ENCODE peak calls at places on chromosome 13, in ten cellular contexts. F is PC-3, M is thoracic aorta, U is mammary epithelial cell, T is left ventricle myocardium inferior, R is neural progenitor cell, O is heart right ventricle, B is Peyer's patch, A is astrocyte, X is GM23338. J is an unnamed sample.

GRCh38 chr13:18960637-18961227 is 220.9 kb downstream of the TUBA3C start:
- DNase-seq in F (no peak), M (no peak), U (no peak), T (no peak), R (no peak), O (no peak), B (no peak), A (no peak), X (no peak), J (no peak)

GRCh38 chr13:102569488-102569887 is 27.3 kb upstream of the TPP2 start:
- DNase-seq in F (no peak), M (no peak), U (no peak), T (no peak), R (no peak), O (no peak), B (no peak), A (peak; percentile 42), X (no peak), J (peak; percentile 50)

GRCh38 chr13:113732176-113732960 is 26.7 kb upstream of the TMEM255B start:
- DNase-seq in F (no peak), M (no peak), U (no peak), T (no peak), R (no peak), O (no peak), B (no peak), A (no peak), X (no peak), J (no peak)

GRCh38 chr13:100859861-100860260 is 185.3 kb upstream of the TMTC4 start:
- DNase-seq in F (no peak), M (no peak), U (no peak), T (no peak), R (no peak), O (no peak), B (no peak), A (no peak), X (no peak), J (no peak)

GRCh38 chr13:102236830-102237621 is 164.8 kb downstream of the FGF14 start:
- DNase-seq in F (no peak), M (no peak), U (no peak), T (no peak), R (peak; percentile 39), O (no peak), B (no peak), A (no peak), X (no peak), J (no peak)

GRCh38 chr13:95896302-95896701 is 156.9 kb downstream of the UGGT2 start:
- DNase-seq in F (peak; percentile 50), M (no peak), U (no peak), T (no peak), R (no peak), O (no peak), B (no peak), A (peak; percentile 48), X (no peak), J (no peak)

GRCh38 chr13:110681868-110682550 is 23.9 kb downstream of the CARS2 start:
- DNase-seq in F (no peak), M (no peak), U (no peak), T (no peak), R (no peak), O (no peak), B (no peak), A (no peak), X (no peak), J (no peak)

GRCh38 chr13:113657851-113658741 is at the start of gene ATP4B:
- DNase-seq in F (no peak), M (no peak), U (no peak), T (peak; percentile 13), R (no peak), O (no peak), B (no peak), A (no peak), X (no peak), J (no peak)

GRCh38 chr13:41268764-41269163 is 5.4 kb upstream of the MTRF1 start:
- DNase-seq in F (peak; percentile 28), M (no peak), U (peak; percentile 33), T (no peak), R (peak; percentile 59), O (no peak), B (no peak), A (peak; percentile 22), X (peak; percentile 69), J (no peak)

GRCh38 chr13:93559718-93560117 is 333.1 kb downstream of the GPC6 start:
- DNase-seq in F (peak; percentile 94), M (no peak), U (peak; percentile 92), T (no peak), R (no peak), O (no peak), B (no peak), A (peak; percentile 88), X (no peak), J (no peak)

GRCh38 chr13:91017669-91018053 is 329.8 kb upstream of the MIR17HG start:
- DNase-seq in F (peak; percentile 61), M (no peak), U (peak; percentile 2), T (peak; percentile 13), R (no peak), O (no peak), B (no peak), A (peak; percentile 0), X (peak; percentile 37), J (no peak)

GRCh38 chr13:55517312-55517711 is 1623.4 kb upstream of the PRR20A start:
- DNase-seq in F (no peak), M (no peak), U (no peak), T (no peak), R (peak; percentile 28), O (no peak), B (no peak), A (no peak), X (peak; percentile 54), J (no peak)

GRCh38 chr13:103663996-103664395 is 597.8 kb upstream of the SLC10A2 start:
- DNase-seq in F (peak; percentile 34), M (no peak), U (peak; percentile 57), T (no peak), R (no peak), O (no peak), B (no peak), A (no peak), X (no peak), J (no peak)

GRCh38 chr13:112105244-112105681 is 38.3 kb downstream of the SOX1 start:
- DNase-seq in F (no peak), M (no peak), U (no peak), T (no peak), R (peak; percentile 68), O (no peak), B (no peak), A (no peak), X (peak; percentile 34), J (no peak)
- H3K27me3 ChIP-seq in F (peaks cover 6% of the 10 kb centered on the region), M (no peaks in the 10 kb centered on the region), U (peaks cover 9% of the 10 kb centered on the region), T (peaks cover 100% of the 10 kb centered on the region), R (peaks cover 58% of the 10 kb centered on the region), O (peaks cover 100% of the 10 kb centered on the region), B (peaks cover 36% of the 10 kb centered on the region), A (peaks cover 26% of the 10 kb centered on the region), X (peaks cover 88% of the 10 kb centered on the region), J (no peaks in the 10 kb centered on the region)

GRCh38 chr13:51995677-51996551 is 15.3 kb downstream of the ATP7B start:
- DNase-seq in F (no peak), M (no peak), U (peak; percentile 37), T (peak; percentile 35), R (peak; percentile 55), O (peak; percentile 29), B (no peak), A (peak; percentile 18), X (peak; percentile 33), J (no peak)
- TF ChIP-seq CTCF in F (no peak), M (no peak), U (peak; percentile 32), T (no peak), R (no peak), O (no peak), B (no peak), A (no peak), X (no peak), J (no peak)

DNA sequence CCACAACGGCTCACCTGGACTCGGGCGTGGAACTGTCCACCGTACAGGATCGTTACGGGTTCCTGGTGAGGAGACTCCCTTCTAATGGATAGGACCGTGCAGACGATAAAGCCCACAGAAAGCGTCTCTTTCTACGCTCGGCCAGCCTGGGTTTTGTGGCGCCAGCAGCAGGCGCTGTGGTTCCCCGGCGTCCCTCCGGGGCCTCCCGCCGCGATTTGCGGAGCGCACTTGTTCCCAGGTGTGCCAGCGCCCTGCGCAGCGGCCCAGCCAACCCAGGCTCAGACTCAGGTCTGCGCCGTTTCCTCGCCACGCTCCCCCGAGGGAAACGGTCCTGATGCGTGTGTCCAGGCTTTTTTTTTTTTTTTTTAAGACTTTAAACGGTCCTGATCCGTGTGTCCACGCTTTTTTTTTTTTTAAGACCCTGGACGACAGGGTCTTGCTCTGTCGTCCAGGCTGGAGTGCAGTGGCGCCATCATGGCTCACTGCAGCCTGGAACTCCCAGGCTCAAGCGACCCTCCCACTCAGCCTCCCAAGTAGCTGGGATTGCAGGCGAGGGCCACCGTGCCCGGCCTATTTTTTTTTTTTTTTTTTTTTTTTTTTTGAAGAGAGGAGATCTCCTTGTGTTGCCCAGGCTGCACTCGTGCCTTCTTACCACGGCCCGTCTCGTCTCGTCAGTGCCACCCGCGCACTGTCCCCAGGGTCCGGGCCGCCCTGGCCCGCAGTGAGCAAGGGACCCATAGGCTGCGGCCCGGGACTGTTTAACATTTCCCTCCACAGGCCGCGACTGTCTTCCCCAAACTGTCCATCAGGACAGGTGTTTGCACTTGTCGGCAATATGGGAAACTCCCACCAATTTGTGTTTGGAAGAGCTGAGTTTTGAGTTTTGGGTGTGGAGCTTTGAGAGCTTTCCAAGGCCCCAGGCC is 23.8 kb downstream of the GJA3 start:
- DNase-seq in F (no peak), M (no peak), U (peak; percentile 14), T (no peak), R (peak; percentile 79), O (peak; percentile 29), B (no peak), A (no peak), X (peak; percentile 82), J (no peak)
- H3K4me3 ChIP-seq in F (no peak overlapping the region), M (peak overlapping the region; percentile 4), U (no peak overlapping the region), T (no peak overlapping the region), R (peak overlapping the region; percentile 38), O (no peak overlapping the region), B (no peak overlapping the region), A (no peak overlapping the region), X (peak overlapping the region; percentile 42), J (no peak overlapping the region)

GRCh38 chr13:66212511-66212910 is 1017.6 kb downstream of the PCDH9 start:
- DNase-seq in F (no peak), M (no peak), U (no peak), T (no peak), R (no peak), O (no peak), B (no peak), A (no peak), X (no peak), J (no peak)

GRCh38 chr13:66218583-66218982 is 1011.6 kb downstream of the PCDH9 start:
- DNase-seq in F (no peak), M (no peak), U (no peak), T (no peak), R (peak; percentile 47), O (no peak), B (no peak), A (no peak), X (no peak), J (no peak)

GRCh38 chr13:66219493-66219892 is 1010.6 kb downstream of the PCDH9 start:
- DNase-seq in F (no peak), M (no peak), U (no peak), T (no peak), R (peak; percentile 76), O (no peak), B (no peak), A (no peak), X (no peak), J (no peak)

GRCh38 chr13:66214467-66214866 is 1015.7 kb downstream of the PCDH9 start:
- DNase-seq in F (no peak), M (no peak), U (no peak), T (no peak), R (no peak), O (no peak), B (no peak), A (no peak), X (no peak), J (no peak)

GRCh38 chr13:66216723-66217122 is 1013.4 kb downstream of the PCDH9 start:
- DNase-seq in F (no peak), M (no peak), U (no peak), T (no peak), R (no peak), O (no peak), B (no peak), A (no peak), X (no peak), J (no peak)
- H3K27me3 ChIP-seq in F (no peaks in the 10 kb centered on the region), M (no peaks in the 10 kb centered on the region), U (no peaks in the 10 kb centered on the region), T (no peaks in the 10 kb centered on the region), R (peaks cover 85% of the 10 kb centered on the region), O (no peaks in the 10 kb centered on the region), B (no peaks in the 10 kb centered on the region), A (no peaks in the 10 kb centered on the region), X (peaks cover 39% of the 10 kb centered on the region), J (no peaks in the 10 kb centered on the region)

J was measured in BJ.